ENCODE peak calls at places on chromosomes 5 and 9, in nine cellular contexts. One of them, this sample, is unnamed.

GRCh38 chr9:97470076-97470475 is 31.4 kb upstream of the TMOD1 start:
- DNase-seq in AG04449: no peak
- DNase-seq in stimulated activated CD8-positive, alpha-beta memory T cell treated with anti-CD3 and anti-CD28 coated beads, Interleukin-12 subunit alpha, Interleukin-12 subunit beta, amount 100 ng/mL, for 1 hour: no peak
- DNase-seq in foreskin fibroblast: no peak
- DNase-seq in tibial nerve: no peak
- DNase-seq in smooth muscle cell of the brain vasculature: no peak
- DNase-seq in CD4-positive, alpha-beta T cell: no peak
- DNase-seq in iPS-NIHi11: peak
- DNase-seq in activated T-cell treated with anti-CD3 and anti-CD28 coated beads for 1 hour: no peak
- DNase-seq in this sample: no peak

GRCh38 chr9:35267716-35268115 is 105.9 kb downstream of the UNC13B start:
- DNase-seq in AG04449: no peak
- DNase-seq in stimulated activated CD8-positive, alpha-beta memory T cell treated with anti-CD3 and anti-CD28 coated beads, Interleukin-12 subunit alpha, Interleukin-12 subunit beta, amount 100 ng/mL, for 1 hour: no peak
- DNase-seq in foreskin fibroblast: peak
- DNase-seq in tibial nerve: no peak
- DNase-seq in smooth muscle cell of the brain vasculature: no peak
- DNase-seq in CD4-positive, alpha-beta T cell: no peak
- DNase-seq in iPS-NIHi11: no peak
- DNase-seq in activated T-cell treated with anti-CD3 and anti-CD28 coated beads for 1 hour: no peak
- DNase-seq in this sample: no peak

GRCh38 chr5:100576217-100576751 is 41.1 kb downstream of the FAM174A start:
- DNase-seq in AG04449: no peak
- DNase-seq in stimulated activated CD8-positive, alpha-beta memory T cell treated with anti-CD3 and anti-CD28 coated beads, Interleukin-12 subunit alpha, Interleukin-12 subunit beta, amount 100 ng/mL, for 1 hour: no peak
- DNase-seq in foreskin fibroblast: peak
- DNase-seq in tibial nerve: no peak
- DNase-seq in smooth muscle cell of the brain vasculature: no peak
- DNase-seq in CD4-positive, alpha-beta T cell: no peak
- DNase-seq in iPS-NIHi11: no peak
- DNase-seq in activated T-cell treated with anti-CD3 and anti-CD28 coated beads for 1 hour: no peak
- DNase-seq in this sample: no peak

GRCh38 chr5:115460476-115460875 is 84.1 kb downstream of the FEM1C start:
- DNase-seq in AG04449: no peak
- DNase-seq in stimulated activated CD8-positive, alpha-beta memory T cell treated with anti-CD3 and anti-CD28 coated beads, Interleukin-12 subunit alpha, Interleukin-12 subunit beta, amount 100 ng/mL, for 1 hour: no peak
- DNase-seq in foreskin fibroblast: peak
- DNase-seq in tibial nerve: no peak
- DNase-seq in smooth muscle cell of the brain vasculature: no peak
- DNase-seq in CD4-positive, alpha-beta T cell: no peak
- DNase-seq in iPS-NIHi11: no peak
- DNase-seq in activated T-cell treated with anti-CD3 and anti-CD28 coated beads for 1 hour: no peak
- DNase-seq in this sample: peak

GRCh38 chr5:102528600-102528999 is 29.8 kb upstream of the SLCO6A1 start:
- DNase-seq in AG04449: no peak
- DNase-seq in stimulated activated CD8-positive, alpha-beta memory T cell treated with anti-CD3 and anti-CD28 coated beads, Interleukin-12 subunit alpha, Interleukin-12 subunit beta, amount 100 ng/mL, for 1 hour: no peak
- DNase-seq in foreskin fibroblast: no peak
- DNase-seq in tibial nerve: no peak
- DNase-seq in smooth muscle cell of the brain vasculature: no peak
- DNase-seq in CD4-positive, alpha-beta T cell: no peak
- DNase-seq in iPS-NIHi11: no peak
- DNase-seq in activated T-cell treated with anti-CD3 and anti-CD28 coated beads for 1 hour: no peak
- DNase-seq in this sample: no peak

GRCh38 chr9:120416816-120417427 is 163.0 kb downstream of the CDK5RAP2 start:
- DNase-seq in AG04449: no peak
- DNase-seq in stimulated activated CD8-positive, alpha-beta memory T cell treated with anti-CD3 and anti-CD28 coated beads, Interleukin-12 subunit alpha, Interleukin-12 subunit beta, amount 100 ng/mL, for 1 hour: no peak
- DNase-seq in foreskin fibroblast: no peak
- DNase-seq in tibial nerve: no peak
- DNase-seq in smooth muscle cell of the brain vasculature: no peak
- DNase-seq in CD4-positive, alpha-beta T cell: no peak
- DNase-seq in iPS-NIHi11: no peak
- DNase-seq in activated T-cell treated with anti-CD3 and anti-CD28 coated beads for 1 hour: no peak
- DNase-seq in this sample: no peak

GRCh38 chr5:1106385-1107166 is 5.3 kb downstream of the SLC12A7 start:
- DNase-seq in AG04449: no peak
- DNase-seq in stimulated activated CD8-positive, alpha-beta memory T cell treated with anti-CD3 and anti-CD28 coated beads, Interleukin-12 subunit alpha, Interleukin-12 subunit beta, amount 100 ng/mL, for 1 hour: no peak
- DNase-seq in foreskin fibroblast: no peak
- DNase-seq in tibial nerve: no peak
- DNase-seq in smooth muscle cell of the brain vasculature: no peak
- DNase-seq in CD4-positive, alpha-beta T cell: no peak
- DNase-seq in iPS-NIHi11: no peak
- DNase-seq in activated T-cell treated with anti-CD3 and anti-CD28 coated beads for 1 hour: no peak
- DNase-seq in this sample: no peak

GRCh38 chr9:133627341-133627740 is 8.8 kb upstream of the DBH start:
- DNase-seq in AG04449: no peak
- DNase-seq in stimulated activated CD8-positive, alpha-beta memory T cell treated with anti-CD3 and anti-CD28 coated beads, Interleukin-12 subunit alpha, Interleukin-12 subunit beta, amount 100 ng/mL, for 1 hour: no peak
- DNase-seq in foreskin fibroblast: no peak
- DNase-seq in tibial nerve: no peak
- DNase-seq in smooth muscle cell of the brain vasculature: no peak
- DNase-seq in CD4-positive, alpha-beta T cell: no peak
- DNase-seq in iPS-NIHi11: no peak
- DNase-seq in activated T-cell treated with anti-CD3 and anti-CD28 coated beads for 1 hour: no peak
- DNase-seq in this sample: no peak

GRCh38 chr9:110007477-110008270 is 200.3 kb downstream of the C9orf152 start:
- DNase-seq in AG04449: no peak
- DNase-seq in stimulated activated CD8-positive, alpha-beta memory T cell treated with anti-CD3 and anti-CD28 coated beads, Interleukin-12 subunit alpha, Interleukin-12 subunit beta, amount 100 ng/mL, for 1 hour: no peak
- DNase-seq in foreskin fibroblast: no peak
- DNase-seq in tibial nerve: no peak
- DNase-seq in smooth muscle cell of the brain vasculature: no peak
- DNase-seq in CD4-positive, alpha-beta T cell: no peak
- DNase-seq in iPS-NIHi11: no peak
- DNase-seq in activated T-cell treated with anti-CD3 and anti-CD28 coated beads for 1 hour: no peak
- DNase-seq in this sample: no peak

GRCh38 chr9:80305136-80305535 is 733.4 kb downstream of the TLE4 start:
- DNase-seq in AG04449: no peak
- DNase-seq in stimulated activated CD8-positive, alpha-beta memory T cell treated with anti-CD3 and anti-CD28 coated beads, Interleukin-12 subunit alpha, Interleukin-12 subunit beta, amount 100 ng/mL, for 1 hour: no peak
- DNase-seq in foreskin fibroblast: no peak
- DNase-seq in tibial nerve: no peak
- DNase-seq in smooth muscle cell of the brain vasculature: no peak
- DNase-seq in CD4-positive, alpha-beta T cell: no peak
- DNase-seq in iPS-NIHi11: no peak
- DNase-seq in activated T-cell treated with anti-CD3 and anti-CD28 coated beads for 1 hour: no peak
- DNase-seq in this sample: no peak

GRCh38 chr5:18043344-18043743 is 409.1 kb downstream of the TAF11L14 start:
- DNase-seq in AG04449: no peak
- DNase-seq in stimulated activated CD8-positive, alpha-beta memory T cell treated with anti-CD3 and anti-CD28 coated beads, Interleukin-12 subunit alpha, Interleukin-12 subunit beta, amount 100 ng/mL, for 1 hour: no peak
- DNase-seq in foreskin fibroblast: no peak
- DNase-seq in tibial nerve: no peak
- DNase-seq in smooth muscle cell of the brain vasculature: no peak
- DNase-seq in CD4-positive, alpha-beta T cell: no peak
- DNase-seq in iPS-NIHi11: no peak
- DNase-seq in activated T-cell treated with anti-CD3 and anti-CD28 coated beads for 1 hour: no peak
- DNase-seq in this sample: no peak

GRCh38 chr9:89635007-89635742 is 30.4 kb downstream of the GADD45G start:
- DNase-seq in AG04449: no peak
- DNase-seq in stimulated activated CD8-positive, alpha-beta memory T cell treated with anti-CD3 and anti-CD28 coated beads, Interleukin-12 subunit alpha, Interleukin-12 subunit beta, amount 100 ng/mL, for 1 hour: no peak
- DNase-seq in foreskin fibroblast: peak
- DNase-seq in tibial nerve: peak
- DNase-seq in smooth muscle cell of the brain vasculature: no peak
- DNase-seq in CD4-positive, alpha-beta T cell: no peak
- DNase-seq in iPS-NIHi11: no peak
- DNase-seq in activated T-cell treated with anti-CD3 and anti-CD28 coated beads for 1 hour: no peak
- DNase-seq in this sample: peak

GRCh38 chr5:119420173-119420572 is 32.1 kb upstream of the HSD17B4 start:
- DNase-seq in AG04449: no peak
- DNase-seq in stimulated activated CD8-positive, alpha-beta memory T cell treated with anti-CD3 and anti-CD28 coated beads, Interleukin-12 subunit alpha, Interleukin-12 subunit beta, amount 100 ng/mL, for 1 hour: no peak
- DNase-seq in foreskin fibroblast: no peak
- DNase-seq in tibial nerve: no peak
- DNase-seq in smooth muscle cell of the brain vasculature: no peak
- DNase-seq in CD4-positive, alpha-beta T cell: no peak
- DNase-seq in iPS-NIHi11: no peak
- DNase-seq in activated T-cell treated with anti-CD3 and anti-CD28 coated beads for 1 hour: no peak
- DNase-seq in this sample: no peak

GRCh38 chr9:137218754-137219271 is 3.2 kb downstream of the RNF208 start:
- DNase-seq in AG04449: no peak
- DNase-seq in stimulated activated CD8-positive, alpha-beta memory T cell treated with anti-CD3 and anti-CD28 coated beads, Interleukin-12 subunit alpha, Interleukin-12 subunit beta, amount 100 ng/mL, for 1 hour: no peak
- DNase-seq in foreskin fibroblast: peak
- DNase-seq in tibial nerve: no peak
- DNase-seq in smooth muscle cell of the brain vasculature: no peak
- DNase-seq in CD4-positive, alpha-beta T cell: no peak
- DNase-seq in iPS-NIHi11: peak
- DNase-seq in activated T-cell treated with anti-CD3 and anti-CD28 coated beads for 1 hour: no peak
- DNase-seq in this sample: peak

GRCh38 chr9:135513351-135513846 is 7.8 kb upstream of the LCN1 start:
- DNase-seq in AG04449: no peak
- DNase-seq in stimulated activated CD8-positive, alpha-beta memory T cell treated with anti-CD3 and anti-CD28 coated beads, Interleukin-12 subunit alpha, Interleukin-12 subunit beta, amount 100 ng/mL, for 1 hour: no peak
- DNase-seq in foreskin fibroblast: no peak
- DNase-seq in tibial nerve: no peak
- DNase-seq in smooth muscle cell of the brain vasculature: no peak
- DNase-seq in CD4-positive, alpha-beta T cell: no peak
- DNase-seq in iPS-NIHi11: no peak
- DNase-seq in activated T-cell treated with anti-CD3 and anti-CD28 coated beads for 1 hour: no peak
- DNase-seq in this sample: no peak

GRCh38 chr5:757931-758697 is 26.4 kb downstream of the ZDHHC11B start:
- DNase-seq in AG04449: no peak
- DNase-seq in stimulated activated CD8-positive, alpha-beta memory T cell treated with anti-CD3 and anti-CD28 coated beads, Interleukin-12 subunit alpha, Interleukin-12 subunit beta, amount 100 ng/mL, for 1 hour: no peak
- DNase-seq in foreskin fibroblast: no peak
- DNase-seq in tibial nerve: no peak
- DNase-seq in smooth muscle cell of the brain vasculature: no peak
- DNase-seq in CD4-positive, alpha-beta T cell: peak
- DNase-seq in iPS-NIHi11: peak
- DNase-seq in activated T-cell treated with anti-CD3 and anti-CD28 coated beads for 1 hour: no peak
- DNase-seq in this sample: no peak

GRCh38 chr5:23419115-23419514 is 88.3 kb upstream of the PRDM9 start:
- DNase-seq in AG04449: no peak
- DNase-seq in stimulated activated CD8-positive, alpha-beta memory T cell treated with anti-CD3 and anti-CD28 coated beads, Interleukin-12 subunit alpha, Interleukin-12 subunit beta, amount 100 ng/mL, for 1 hour: no peak
- DNase-seq in foreskin fibroblast: no peak
- DNase-seq in tibial nerve: no peak
- DNase-seq in smooth muscle cell of the brain vasculature: no peak
- DNase-seq in CD4-positive, alpha-beta T cell: no peak
- DNase-seq in iPS-NIHi11: peak
- DNase-seq in activated T-cell treated with anti-CD3 and anti-CD28 coated beads for 1 hour: no peak
- DNase-seq in this sample: no peak

GRCh38 chr5:124302504-124302903 is 443.9 kb downstream of the ZNF608 start:
- DNase-seq in AG04449: no peak
- DNase-seq in stimulated activated CD8-positive, alpha-beta memory T cell treated with anti-CD3 and anti-CD28 coated beads, Interleukin-12 subunit alpha, Interleukin-12 subunit beta, amount 100 ng/mL, for 1 hour: no peak
- DNase-seq in foreskin fibroblast: peak
- DNase-seq in tibial nerve: no peak
- DNase-seq in smooth muscle cell of the brain vasculature: peak
- DNase-seq in CD4-positive, alpha-beta T cell: no peak
- DNase-seq in iPS-NIHi11: no peak
- DNase-seq in activated T-cell treated with anti-CD3 and anti-CD28 coated beads for 1 hour: no peak
- DNase-seq in this sample: peak

GRCh38 chr5:96463106-96463505 is 30.1 kb upstream of the PCSK1 start:
- DNase-seq in AG04449: no peak
- DNase-seq in stimulated activated CD8-positive, alpha-beta memory T cell treated with anti-CD3 and anti-CD28 coated beads, Interleukin-12 subunit alpha, Interleukin-12 subunit beta, amount 100 ng/mL, for 1 hour: no peak
- DNase-seq in foreskin fibroblast: peak
- DNase-seq in tibial nerve: no peak
- DNase-seq in smooth muscle cell of the brain vasculature: no peak
- DNase-seq in CD4-positive, alpha-beta T cell: no peak
- DNase-seq in iPS-NIHi11: no peak
- DNase-seq in activated T-cell treated with anti-CD3 and anti-CD28 coated beads for 1 hour: no peak
- DNase-seq in this sample: no peak

GRCh38 chr5:159660401-159660800 is 255.9 kb upstream of the ADRA1B start:
- DNase-seq in AG04449: no peak
- DNase-seq in stimulated activated CD8-positive, alpha-beta memory T cell treated with anti-CD3 and anti-CD28 coated beads, Interleukin-12 subunit alpha, Interleukin-12 subunit beta, amount 100 ng/mL, for 1 hour: no peak
- DNase-seq in foreskin fibroblast: peak
- DNase-seq in tibial nerve: no peak
- DNase-seq in smooth muscle cell of the brain vasculature: no peak
- DNase-seq in CD4-positive, alpha-beta T cell: no peak
- DNase-seq in iPS-NIHi11: no peak
- DNase-seq in activated T-cell treated with anti-CD3 and anti-CD28 coated beads for 1 hour: no peak
- DNase-seq in this sample: no peak

GRCh38 chr5:159463590-159464321 is 133.5 kb upstream of the IL12B start:
- DNase-seq in AG04449: no peak
- DNase-seq in stimulated activated CD8-positive, alpha-beta memory T cell treated with anti-CD3 and anti-CD28 coated beads, Interleukin-12 subunit alpha, Interleukin-12 subunit beta, amount 100 ng/mL, for 1 hour: no peak
- DNase-seq in foreskin fibroblast: peak
- DNase-seq in tibial nerve: no peak
- DNase-seq in smooth muscle cell of the brain vasculature: no peak
- DNase-seq in CD4-positive, alpha-beta T cell: no peak
- DNase-seq in iPS-NIHi11: no peak
- DNase-seq in activated T-cell treated with anti-CD3 and anti-CD28 coated beads for 1 hour: no peak
- DNase-seq in this sample: no peak

GRCh38 chr9:27726244-27727141 is 153.2 kb upstream of the C9orf72 start:
- DNase-seq in AG04449: peak
- DNase-seq in stimulated activated CD8-positive, alpha-beta memory T cell treated with anti-CD3 and anti-CD28 coated beads, Interleukin-12 subunit alpha, Interleukin-12 subunit beta, amount 100 ng/mL, for 1 hour: no peak
- DNase-seq in foreskin fibroblast: peak
- DNase-seq in tibial nerve: peak
- DNase-seq in smooth muscle cell of the brain vasculature: peak
- DNase-seq in CD4-positive, alpha-beta T cell: peak
- DNase-seq in iPS-NIHi11: peak
- DNase-seq in activated T-cell treated with anti-CD3 and anti-CD28 coated beads for 1 hour: peak
- DNase-seq in this sample: peak

GRCh38 chr5:12175914-12176585 is 271.8 kb upstream of the CTNND2 start:
- DNase-seq in AG04449: no peak
- DNase-seq in stimulated activated CD8-positive, alpha-beta memory T cell treated with anti-CD3 and anti-CD28 coated beads, Interleukin-12 subunit alpha, Interleukin-12 subunit beta, amount 100 ng/mL, for 1 hour: no peak
- DNase-seq in foreskin fibroblast: no peak
- DNase-seq in tibial nerve: no peak
- DNase-seq in smooth muscle cell of the brain vasculature: no peak
- DNase-seq in CD4-positive, alpha-beta T cell: no peak
- DNase-seq in iPS-NIHi11: no peak
- DNase-seq in activated T-cell treated with anti-CD3 and anti-CD28 coated beads for 1 hour: no peak
- DNase-seq in this sample: no peak

GRCh38 chr5:137340899-137341298 is 158.2 kb downstream of the SPOCK1 start:
- DNase-seq in AG04449: no peak
- DNase-seq in stimulated activated CD8-positive, alpha-beta memory T cell treated with anti-CD3 and anti-CD28 coated beads, Interleukin-12 subunit alpha, Interleukin-12 subunit beta, amount 100 ng/mL, for 1 hour: no peak
- DNase-seq in foreskin fibroblast: no peak
- DNase-seq in tibial nerve: no peak
- DNase-seq in smooth muscle cell of the brain vasculature: no peak
- DNase-seq in CD4-positive, alpha-beta T cell: no peak
- DNase-seq in iPS-NIHi11: no peak
- DNase-seq in activated T-cell treated with anti-CD3 and anti-CD28 coated beads for 1 hour: no peak
- DNase-seq in this sample: no peak

GRCh38 chr9:136721339-136722092 is 9.1 kb downstream of the DIPK1B start:
- DNase-seq in AG04449: no peak
- DNase-seq in stimulated activated CD8-positive, alpha-beta memory T cell treated with anti-CD3 and anti-CD28 coated beads, Interleukin-12 subunit alpha, Interleukin-12 subunit beta, amount 100 ng/mL, for 1 hour: no peak
- DNase-seq in foreskin fibroblast: peak
- DNase-seq in tibial nerve: no peak
- DNase-seq in smooth muscle cell of the brain vasculature: no peak
- DNase-seq in CD4-positive, alpha-beta T cell: no peak
- DNase-seq in iPS-NIHi11: no peak
- DNase-seq in activated T-cell treated with anti-CD3 and anti-CD28 coated beads for 1 hour: no peak
- DNase-seq in this sample: peak

GRCh38 chr9:82208741-82209450 is 220.3 kb downstream of the SPATA31D1 start:
- DNase-seq in AG04449: no peak
- DNase-seq in stimulated activated CD8-positive, alpha-beta memory T cell treated with anti-CD3 and anti-CD28 coated beads, Interleukin-12 subunit alpha, Interleukin-12 subunit beta, amount 100 ng/mL, for 1 hour: no peak
- DNase-seq in foreskin fibroblast: peak
- DNase-seq in tibial nerve: no peak
- DNase-seq in smooth muscle cell of the brain vasculature: no peak
- DNase-seq in CD4-positive, alpha-beta T cell: no peak
- DNase-seq in iPS-NIHi11: no peak
- DNase-seq in activated T-cell treated with anti-CD3 and anti-CD28 coated beads for 1 hour: no peak
- DNase-seq in this sample: no peak

GRCh38 chr5:15373151-15373550 is 126.8 kb upstream of the FBXL7 start:
- DNase-seq in AG04449: no peak
- DNase-seq in stimulated activated CD8-positive, alpha-beta memory T cell treated with anti-CD3 and anti-CD28 coated beads, Interleukin-12 subunit alpha, Interleukin-12 subunit beta, amount 100 ng/mL, for 1 hour: no peak
- DNase-seq in foreskin fibroblast: no peak
- DNase-seq in tibial nerve: no peak
- DNase-seq in smooth muscle cell of the brain vasculature: no peak
- DNase-seq in CD4-positive, alpha-beta T cell: no peak
- DNase-seq in iPS-NIHi11: no peak
- DNase-seq in activated T-cell treated with anti-CD3 and anti-CD28 coated beads for 1 hour: no peak
- DNase-seq in this sample: no peak

GRCh38 chr5:138037271-138037670 is 4.4 kb upstream of the FAM13B start:
- DNase-seq in AG04449: no peak
- DNase-seq in stimulated activated CD8-positive, alpha-beta memory T cell treated with anti-CD3 and anti-CD28 coated beads, Interleukin-12 subunit alpha, Interleukin-12 subunit beta, amount 100 ng/mL, for 1 hour: no peak
- DNase-seq in foreskin fibroblast: no peak
- DNase-seq in tibial nerve: no peak
- DNase-seq in smooth muscle cell of the brain vasculature: no peak
- DNase-seq in CD4-positive, alpha-beta T cell: no peak
- DNase-seq in iPS-NIHi11: no peak
- DNase-seq in activated T-cell treated with anti-CD3 and anti-CD28 coated beads for 1 hour: no peak
- DNase-seq in this sample: no peak

GRCh38 chr5:75532190-75532589 is 20.5 kb downstream of the POLK start:
- DNase-seq in AG04449: no peak
- DNase-seq in stimulated activated CD8-positive, alpha-beta memory T cell treated with anti-CD3 and anti-CD28 coated beads, Interleukin-12 subunit alpha, Interleukin-12 subunit beta, amount 100 ng/mL, for 1 hour: no peak
- DNase-seq in foreskin fibroblast: no peak
- DNase-seq in tibial nerve: no peak
- DNase-seq in smooth muscle cell of the brain vasculature: no peak
- DNase-seq in CD4-positive, alpha-beta T cell: no peak
- DNase-seq in iPS-NIHi11: no peak
- DNase-seq in activated T-cell treated with anti-CD3 and anti-CD28 coated beads for 1 hour: no peak
- DNase-seq in this sample: no peak

GRCh38 chr9:137095664-137096517 is 9.1 kb downstream of the MAN1B1 start:
- DNase-seq in AG04449: no peak
- DNase-seq in stimulated activated CD8-positive, alpha-beta memory T cell treated with anti-CD3 and anti-CD28 coated beads, Interleukin-12 subunit alpha, Interleukin-12 subunit beta, amount 100 ng/mL, for 1 hour: peak
- DNase-seq in foreskin fibroblast: no peak
- DNase-seq in tibial nerve: no peak
- DNase-seq in smooth muscle cell of the brain vasculature: no peak
- DNase-seq in CD4-positive, alpha-beta T cell: peak
- DNase-seq in iPS-NIHi11: no peak
- DNase-seq in activated T-cell treated with anti-CD3 and anti-CD28 coated beads for 1 hour: peak
- DNase-seq in this sample: no peak

GRCh38 chr9:114869845-114870244 is 60.5 kb downstream of the TNFSF8 start:
- DNase-seq in AG04449: no peak
- DNase-seq in stimulated activated CD8-positive, alpha-beta memory T cell treated with anti-CD3 and anti-CD28 coated beads, Interleukin-12 subunit alpha, Interleukin-12 subunit beta, amount 100 ng/mL, for 1 hour: no peak
- DNase-seq in foreskin fibroblast: no peak
- DNase-seq in tibial nerve: no peak
- DNase-seq in smooth muscle cell of the brain vasculature: no peak
- DNase-seq in CD4-positive, alpha-beta T cell: no peak
- DNase-seq in iPS-NIHi11: no peak
- DNase-seq in activated T-cell treated with anti-CD3 and anti-CD28 coated beads for 1 hour: no peak
- DNase-seq in this sample: no peak